ENCODE peak calls at places on chromosomes 3 and 15, in five cellular contexts. One of them, this sample, is unnamed.

GRCh38 chr3:11914041-11914440 is 67.4 kb upstream of the TAMM41 start:
- DNase-seq in CD4-positive, alpha-beta T cell: no peak
- DNase-seq in GOT3: no peak
- DNase-seq in C1 segment of cervical spinal cord: no peak
- DNase-seq in renal cortical epithelial cell: no peak
- DNase-seq in this sample: no peak

GRCh38 chr15:33506781-33507180 is 196.0 kb downstream of the RYR3 start:
- DNase-seq in renal cortical epithelial cell: peak; percentile 60
- DNase-seq in C1 segment of cervical spinal cord: no peak
- DNase-seq in CD4-positive, alpha-beta T cell: no peak
- DNase-seq in GOT3: no peak
- DNase-seq in this sample: no peak

GRCh38 chr3:123347691-123348264 is 101.1 kb downstream of the ADCY5 start:
- DNase-seq in C1 segment of cervical spinal cord: no peak
- DNase-seq in CD4-positive, alpha-beta T cell: no peak
- DNase-seq in renal cortical epithelial cell: no peak
- DNase-seq in GOT3: no peak
- DNase-seq in this sample: no peak

GRCh38 chr15:69451951-69452701 is 492 bp upstream of the RPLP1 start:
- DNase-seq in GOT3: no peak
- DNase-seq in C1 segment of cervical spinal cord: no peak
- DNase-seq in CD4-positive, alpha-beta T cell: no peak
- DNase-seq in renal cortical epithelial cell: peak; percentile 47
- DNase-seq in this sample: no peak

GRCh38 chr3:185063431-185063830 is 89.4 kb downstream of the C3orf70 start:
- DNase-seq in CD4-positive, alpha-beta T cell: no peak
- DNase-seq in C1 segment of cervical spinal cord: no peak
- DNase-seq in GOT3: no peak
- DNase-seq in renal cortical epithelial cell: no peak
- DNase-seq in this sample: no peak

GRCh38 chr3:126476976-126477330 is 1.3 kb upstream of the ZXDC start:
- DNase-seq in GOT3: no peak
- DNase-seq in renal cortical epithelial cell: no peak
- DNase-seq in C1 segment of cervical spinal cord: peak; percentile 55
- DNase-seq in CD4-positive, alpha-beta T cell: no peak
- DNase-seq in this sample: no peak

GRCh38 chr3:86653801-86654200 is 337.1 kb downstream of the VGLL3 start:
- DNase-seq in GOT3: no peak
- DNase-seq in renal cortical epithelial cell: no peak
- DNase-seq in C1 segment of cervical spinal cord: no peak
- DNase-seq in CD4-positive, alpha-beta T cell: no peak
- DNase-seq in this sample: no peak

GRCh38 chr15:76964157-76964556 is 30.8 kb upstream of the PSTPIP1 start:
- DNase-seq in C1 segment of cervical spinal cord: no peak
- DNase-seq in GOT3: no peak
- DNase-seq in renal cortical epithelial cell: peak; percentile 13
- DNase-seq in CD4-positive, alpha-beta T cell: no peak
- DNase-seq in this sample: no peak

GRCh38 chr3:55487376-55488241 is 503 bp upstream of the WNT5A start:
- DNase-seq in renal cortical epithelial cell: peak; percentile 49
- DNase-seq in GOT3: no peak
- DNase-seq in C1 segment of cervical spinal cord: peak; percentile 48
- DNase-seq in CD4-positive, alpha-beta T cell: no peak
- DNase-seq in this sample: no peak

GRCh38 chr3:127572186-127572585 is 18.3 kb downstream of the TPRA1 start:
- DNase-seq in C1 segment of cervical spinal cord: peak; percentile 17
- DNase-seq in CD4-positive, alpha-beta T cell: no peak
- DNase-seq in GOT3: no peak
- DNase-seq in renal cortical epithelial cell: no peak
- DNase-seq in this sample: no peak

GRCh38 chr3:163476179-163476578 is 1602.1 kb downstream of the SI start:
- DNase-seq in GOT3: no peak
- DNase-seq in CD4-positive, alpha-beta T cell: no peak
- DNase-seq in renal cortical epithelial cell: no peak
- DNase-seq in C1 segment of cervical spinal cord: no peak
- DNase-seq in this sample: no peak

GRCh38 chr3:195105389-195105788 is 165.6 kb downstream of the XXYLT1 start:
- DNase-seq in GOT3: no peak
- DNase-seq in CD4-positive, alpha-beta T cell: no peak
- DNase-seq in C1 segment of cervical spinal cord: no peak
- DNase-seq in renal cortical epithelial cell: no peak
- DNase-seq in this sample: no peak

GRCh38 chr3:71311320-71312046 is 272.0 kb downstream of the FOXP1 start:
- DNase-seq in renal cortical epithelial cell: no peak
- DNase-seq in C1 segment of cervical spinal cord: no peak
- DNase-seq in CD4-positive, alpha-beta T cell: no peak
- DNase-seq in GOT3: no peak
- DNase-seq in this sample: no peak

GRCh38 chr3:9149566-9149965 is 99.9 kb downstream of the SRGAP3 start:
- DNase-seq in GOT3: no peak
- DNase-seq in CD4-positive, alpha-beta T cell: no peak
- DNase-seq in C1 segment of cervical spinal cord: no peak
- DNase-seq in renal cortical epithelial cell: no peak
- DNase-seq in this sample: no peak

GRCh38 chr3:16084887-16085286 is 89.6 kb upstream of the GALNT15 start:
- DNase-seq in GOT3: no peak
- DNase-seq in renal cortical epithelial cell: no peak
- DNase-seq in C1 segment of cervical spinal cord: no peak
- DNase-seq in CD4-positive, alpha-beta T cell: no peak
- DNase-seq in this sample: no peak

GRCh38 chr3:19060404-19060803 is 87.9 kb upstream of the KCNH8 start:
- DNase-seq in renal cortical epithelial cell: no peak
- DNase-seq in CD4-positive, alpha-beta T cell: no peak
- DNase-seq in GOT3: no peak
- DNase-seq in C1 segment of cervical spinal cord: no peak
- DNase-seq in this sample: no peak

This sample was measured in amygdala.